ENCODE peak calls at places on chromosomes 13 and 19, in nine cellular contexts. H is AG08396; Z is neural crest cell; B is CD8-positive, alpha-beta memory T cell; J is GM12878; P is cardiac muscle cell; S is NCI-H226; I is activated CD4-positive, alpha-beta T cell treated with anti-CD3 and anti-CD28 coated beads, Interleukin-2, amount 10 ng/mL, durations not matched to agents 7 days and 5 days; W is left lung. L is an unnamed sample.

GRCh38 chr13:77047649-77048343 is 20.8 kb upstream of the FBXL3 start:
- DNase-seq in W (no peak), J (no peak), S (no peak), I (no peak), H (no peak), P (no peak), B (no peak), Z (no peak), L (no peak)

GRCh38 chr13:30053904-30054303 is 203.5 kb upstream of the UBL3 start:
- DNase-seq in H (no peak), P (no peak), Z (peak; percentile 19), S (no peak), W (no peak), I (no peak), B (no peak), J (no peak), L (no peak)

GRCh38 chr13:82292334-82292733 is 1589.9 kb downstream of the SLITRK1 start:
- DNase-seq in P (no peak), B (no peak), W (no peak), H (no peak), I (no peak), S (no peak), J (no peak), Z (no peak), L (peak; percentile 56)

GRCh38 chr19:1825909-1826556 is 14.0 kb upstream of the ATP8B3 start:
- DNase-seq in Z (peak; percentile 84), W (peak; percentile 92), J (no peak), H (peak; percentile 96), P (peak; percentile 86), I (peak; percentile 82), B (peak; percentile 72), S (peak; percentile 43), L (peak; percentile 74)

GRCh38 chr19:51441410-51442390 is 16.6 kb downstream of the SIGLEC8 start:
- DNase-seq in B (peak; percentile 78), J (peak; percentile 91), Z (no peak), S (peak; percentile 47), W (no peak), I (peak; percentile 89), P (no peak), H (no peak), L (no peak)

GRCh38 chr19:40163541-40164129 is 27.6 kb upstream of the MAP3K10 start:
- DNase-seq in S (no peak), H (no peak), P (no peak), I (no peak), W (no peak), B (no peak), J (no peak), Z (no peak), L (no peak)

GRCh38 chr13:20702945-20703784 is at the start of gene IL17D:
- DNase-seq in P (peak; percentile 56), B (peak; percentile 18), H (peak; percentile 68), S (no peak), J (no peak), I (no peak), Z (peak; percentile 33), W (peak; percentile 82), L (peak; percentile 34)

GRCh38 chr13:77827350-77827749 is 91.3 kb downstream of the EDNRB start:
- DNase-seq in J (no peak), B (no peak), Z (no peak), H (no peak), I (no peak), S (no peak), P (no peak), W (no peak), L (no peak)

GRCh38 chr19:17572640-17573039 is 17.2 kb downstream of the COLGALT1 start:
- DNase-seq in H (no peak), Z (no peak), W (no peak), B (no peak), P (no peak), J (no peak), S (no peak), I (no peak), L (no peak)

GRCh38 chr13:48412881-48413351 is at the start of gene LPAR6:
- DNase-seq in Z (no peak), W (no peak), S (no peak), J (no peak), P (no peak), I (no peak), H (peak; percentile 23), B (no peak), L (peak; percentile 59)

GRCh38 chr19:48481191-48481500 is 12.0 kb downstream of the CYTH2 start:
- DNase-seq in J (no peak), H (peak; percentile 58), W (no peak), Z (no peak), I (no peak), B (no peak), S (no peak), P (no peak), L (no peak)

GRCh38 chr13:45702869-45703391 is 810 bp downstream of the CBY2 start:
- DNase-seq in W (no peak), I (no peak), Z (no peak), J (no peak), P (no peak), H (no peak), B (no peak), S (no peak), L (no peak)

GRCh38 chr19:8731428-8732169 is 10.2 kb downstream of the OR2Z1 start:
- DNase-seq in W (no peak), J (no peak), H (no peak), I (peak; percentile 35), B (no peak), P (no peak), Z (no peak), S (no peak), L (no peak)

GRCh38 chr19:43872547-43873336 is 45.6 kb downstream of the ZNF283 start:
- DNase-seq in J (no peak), S (no peak), B (no peak), Z (no peak), I (no peak), H (no peak), P (no peak), W (no peak), L (no peak)

GRCh38 chr19:18379803-18380747 is 5.9 kb upstream of the GDF15 start:
- DNase-seq in W (peak; percentile 86), J (no peak), S (peak; percentile 83), P (no peak), H (peak; percentile 88), I (no peak), B (no peak), Z (no peak), L (peak; percentile 82)

GRCh38 chr19:2883686-2884439 is 16.7 kb downstream of the ZNF556 start:
- DNase-seq in Z (no peak), H (no peak), W (no peak), S (no peak), B (no peak), J (no peak), I (no peak), P (no peak), L (no peak)

GRCh38 chr19:49212302-49212701 is 54.7 kb downstream of the TRPM4 start:
- DNase-seq in P (peak; percentile 28), J (no peak), S (no peak), B (no peak), Z (no peak), I (no peak), H (no peak), W (no peak), L (peak; percentile 75)

GRCh38 chr13:98457053-98457452 is 119.9 kb downstream of the STK24 start:
- DNase-seq in W (no peak), J (no peak), Z (no peak), P (no peak), S (no peak), H (no peak), I (no peak), B (no peak), L (peak; percentile 60)

GRCh38 chr19:23313196-23313595 is 63.0 kb upstream of the ZNF724 start:
- DNase-seq in I (no peak), S (no peak), H (no peak), W (no peak), P (no peak), J (no peak), B (no peak), Z (no peak), L (no peak)

GRCh38 chr19:42281175-42282035 is 12.4 kb downstream of the CIC start:
- DNase-seq in S (no peak), I (peak; percentile 29), H (peak; percentile 56), Z (peak; percentile 34), J (no peak), B (no peak), P (peak; percentile 30), W (no peak), L (peak; percentile 99)

GRCh38 chr13:35164324-35164932 is 222.4 kb downstream of the NBEA start:
- DNase-seq in H (peak; percentile 16), Z (no peak), S (no peak), B (no peak), P (peak; percentile 54), J (peak; percentile 40), W (no peak), I (no peak), L (peak; percentile 63)

GRCh38 chr13:111153977-111154332 is 38.8 kb downstream of the ARHGEF7 start:
- DNase-seq in P (no peak), J (no peak), H (peak; percentile 68), W (no peak), I (no peak), S (no peak), Z (no peak), B (no peak), L (peak; percentile 80)